ENCODE peak calls at places on chromosome X, in nine cellular contexts. W, U, D, J, V, M, R, A and B are unnamed samples. For H3K36me3, the result is how much of the 10 kb centered on the place peaks cover.

GRCh38 chrX:129779747-129780146 is at the start of gene SASH3:
- DNase-seq in D (no peak), M (no peak), W (peak), A (peak), J (no peak), V (peak), U (no peak), R (peak), B (peak)

GRCh38 chrX:17740137-17741122 is 3.1 kb downstream of the SCML1 start:
- DNase-seq in A (no peak), M (no peak), R (no peak), D (no peak), U (no peak), J (no peak), W (no peak), V (no peak), B (no peak)

GRCh38 chrX:9703406-9703805 is 62.2 kb downstream of the GPR143 start:
- DNase-seq in M (no peak), J (no peak), A (no peak), D (no peak), U (no peak), R (no peak), V (no peak), W (no peak), B (no peak)

GRCh38 chrX:65407157-65407626 is 127.4 kb downstream of the LAS1L start:
- DNase-seq in V (no peak), W (no peak), M (no peak), J (no peak), R (no peak), D (no peak), U (no peak), A (no peak), B (peak)

GRCh38 chrX:13167444-13168207 is 123.2 kb upstream of the FAM9C start:
- DNase-seq in U (peak), V (no peak), M (peak), R (no peak), J (peak), W (no peak), D (peak), A (no peak), B (no peak)

GRCh38 chrX:14916017-14916674 is 42.9 kb downstream of the MOSPD2 start:
- DNase-seq in V (no peak), J (peak), R (no peak), W (no peak), U (no peak), A (no peak), M (peak), D (no peak), B (no peak)

GRCh38 chrX:97685753-97686152 is 802.0 kb downstream of the RPA4 start:
- DNase-seq in M (peak), J (peak), W (no peak), U (no peak), A (no peak), D (peak), V (no peak), R (no peak), B (no peak)

GRCh38 chrX:134520860-134521390 is 61.0 kb downstream of the HPRT1 start:
- DNase-seq in R (no peak), W (no peak), M (peak), D (peak), A (no peak), J (peak), U (no peak), V (no peak), B (no peak)

GRCh38 chrX:79452879-79453278 is 85.7 kb upstream of the ITM2A start:
- DNase-seq in V (no peak), W (no peak), R (peak), M (no peak), U (no peak), J (no peak), D (no peak), A (no peak), B (no peak)

DNA sequence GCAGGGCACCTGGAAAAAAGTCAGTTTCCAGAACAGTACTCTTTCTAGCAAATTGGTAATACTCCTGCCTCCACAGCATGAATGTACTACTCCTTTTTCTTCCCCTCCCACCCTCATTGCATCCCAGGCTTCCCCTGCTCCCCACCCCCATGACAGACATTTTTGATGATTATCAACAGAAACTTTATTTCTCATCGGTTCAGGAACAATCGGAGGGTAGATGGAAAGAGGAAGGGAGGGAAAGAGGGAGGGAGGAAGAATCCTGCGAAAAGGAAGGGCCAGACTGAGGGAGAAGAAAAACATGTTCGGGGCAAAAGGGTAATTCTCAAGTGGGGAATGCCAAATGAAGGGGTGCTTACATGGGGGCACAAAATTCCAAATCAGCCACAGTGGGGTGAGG is 705 bp upstream of the CXorf65 start:
- DNase-seq in J (no peak), D (no peak), R (no peak), U (no peak), W (no peak), V (no peak), M (no peak), A (no peak), B (no peak)
- H3K4me3 ChIP-seq in J (no peak), D (no peak), R (no peak), U (no peak), W (no peak), V (no peak), M (no peak), A (no peak), B (no peak)

GRCh38 chrX:47637546-47638195 is 7.9 kb upstream of the CFP start:
- DNase-seq in D (no peak), J (no peak), V (peak), W (peak), A (peak), U (no peak), R (no peak), M (peak), B (peak)
- TF ChIP-seq CTCF in D (no peak), J (no peak), V (no peak), W (no peak), A (peak), U (no peak), R (no peak), M (no peak), B (no peak)

DNA sequence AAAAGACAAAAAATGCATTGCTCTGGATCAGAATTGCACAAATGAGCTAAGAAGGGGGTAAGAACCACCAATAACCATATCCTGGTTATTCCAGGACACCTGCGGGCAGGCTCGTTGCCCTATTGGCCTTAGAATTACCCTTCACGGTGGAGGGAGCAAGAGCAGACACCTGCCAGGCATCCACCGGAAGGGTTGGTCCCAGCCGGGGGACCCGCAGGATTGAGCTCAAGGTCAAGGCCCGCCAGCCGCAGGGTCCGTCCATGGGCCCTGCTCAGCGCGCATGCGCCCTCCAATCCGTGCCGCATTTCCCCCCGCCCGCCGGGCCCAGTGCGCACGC is 575 bp downstream of the SLC25A6 start:
- DNase-seq in V (no peak), R (peak), M (no peak), J (no peak), D (peak), W (no peak), A (no peak), U (no peak), B (no peak)
- H3K36me3 ChIP-seq in V (under half), R (under half), M (under half), J (under half), D (under half), W (half or more), A (under half), U (under half), B (half or more)

DNA sequence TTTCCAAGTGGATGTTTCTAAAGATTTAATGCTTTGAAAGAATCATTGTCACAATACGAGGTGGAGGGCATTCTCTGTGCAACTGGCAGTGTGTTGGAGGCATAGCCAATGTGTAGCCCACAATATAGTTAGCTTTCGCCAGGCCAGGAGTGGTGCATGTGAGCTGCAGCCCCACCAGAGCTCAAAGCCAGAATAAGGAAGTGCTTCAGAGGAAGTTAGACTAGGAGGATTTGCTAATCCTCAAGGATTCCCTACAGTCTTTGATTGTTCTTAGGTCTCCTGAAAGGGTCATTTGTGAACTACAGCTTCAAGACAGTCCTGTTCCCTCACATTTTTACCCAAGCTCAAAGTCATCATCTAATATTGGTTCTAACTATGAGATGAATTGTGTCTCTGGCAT is 16.4 kb downstream of the TRPC5OS start:
- DNase-seq in M (no peak), R (no peak), U (no peak), A (no peak), D (no peak), J (no peak), V (no peak), W (no peak), B (no peak)
- H3K4me3 ChIP-seq in M (no peak), R (no peak), U (no peak), A (no peak), D (no peak), J (no peak), V (no peak), W (no peak), B (no peak)

DNA sequence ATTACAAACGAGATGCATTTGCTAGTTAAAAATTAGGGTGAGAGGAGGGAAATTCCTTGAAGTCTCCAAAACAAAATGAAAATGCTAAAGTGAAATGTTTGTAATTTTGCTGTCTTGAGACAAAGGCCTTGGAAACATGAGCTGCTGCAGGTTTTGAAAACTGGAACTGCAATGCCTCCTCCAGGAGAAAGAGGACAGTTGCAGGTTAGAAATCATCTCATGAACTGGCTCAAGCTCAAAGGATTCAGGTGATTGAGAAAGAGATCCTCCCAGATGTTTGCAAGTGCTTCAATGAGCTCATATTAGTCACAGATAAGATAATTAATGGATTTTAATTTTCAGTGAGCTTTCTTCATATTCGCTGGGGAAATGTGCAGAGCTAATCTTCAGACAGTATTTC is 32.4 kb downstream of the SMPX start:
- DNase-seq in D (peak), W (no peak), U (no peak), V (no peak), A (no peak), J (peak), R (no peak), M (no peak), B (no peak)
- TF ChIP-seq CTCF in D (peak), W (peak), U (no peak), V (peak), A (no peak), J (peak), R (peak), M (no peak), B (no peak)

GRCh38 chrX:53594354-53594753 is 92.2 kb downstream of the HUWE1 start:
- DNase-seq in V (no peak), R (no peak), M (peak), D (no peak), A (no peak), U (no peak), J (peak), W (no peak), B (no peak)

GRCh38 chrX:53599781-53600396 is 86.6 kb downstream of the HUWE1 start:
- DNase-seq in W (no peak), U (no peak), V (no peak), M (no peak), R (no peak), D (no peak), A (no peak), J (no peak), B (no peak)

GRCh38 chrX:53598169-53598568 is 88.3 kb downstream of the HUWE1 start:
- DNase-seq in D (no peak), A (no peak), W (no peak), U (no peak), V (no peak), M (no peak), J (no peak), R (no peak), B (no peak)

GRCh38 chrX:53595266-53595810 is 91.2 kb downstream of the HUWE1 start:
- DNase-seq in M (no peak), D (no peak), R (no peak), W (no peak), U (no peak), J (no peak), A (no peak), V (no peak), B (no peak)
- H3K36me3 ChIP-seq in M (under half), D (under half), R (under half), W (half or more), U (under half), J (under half), A (half or more), V (half or more), B (under half)

GRCh38 chrX:111090458-111090857 is 5.5 kb upstream of the PAK3 start:
- DNase-seq in A (no peak), W (no peak), J (no peak), M (no peak), U (no peak), R (no peak), V (no peak), D (peak), B (no peak)
- H3K4me3 ChIP-seq in A (no peak), W (no peak), J (no peak), M (no peak), U (no peak), R (no peak), V (no peak), D (no peak), B (no peak)

GRCh38 chrX:107935200-107935599 is 47.0 kb downstream of the TEX13B start:
- DNase-seq in M (peak), U (no peak), D (no peak), R (no peak), V (no peak), A (no peak), W (no peak), J (peak), B (no peak)

GRCh38 chrX:107936434-107936730 is 45.8 kb downstream of the TEX13B start:
- DNase-seq in D (no peak), V (no peak), M (no peak), U (no peak), W (no peak), J (no peak), R (no peak), A (no peak), B (no peak)

GRCh38 chrX:107935664-107936433 is 46.3 kb downstream of the TEX13B start:
- DNase-seq in J (no peak), U (no peak), V (no peak), D (no peak), W (no peak), A (no peak), M (peak), R (no peak), B (no peak)

GRCh38 chrX:107940095-107940494 is 42.1 kb downstream of the TEX13B start:
- DNase-seq in W (no peak), J (no peak), A (no peak), V (no peak), M (no peak), R (no peak), D (no peak), U (no peak), B (no peak)

GRCh38 chrX:107934262-107934661 is 47.9 kb downstream of the TEX13B start:
- DNase-seq in W (no peak), V (no peak), D (no peak), M (no peak), J (no peak), U (no peak), R (no peak), A (no peak), B (no peak)
- TF ChIP-seq CTCF in W (no peak), V (no peak), D (no peak), M (no peak), J (no peak), U (no peak), R (no peak), A (no peak), B (no peak)

GRCh38 chrX:48902776-48903175 is 5.0 kb downstream of the PQBP1 start:
- DNase-seq in M (no peak), V (no peak), U (no peak), W (no peak), D (no peak), J (no peak), R (no peak), A (no peak), B (no peak)
- H3K36me3 ChIP-seq in M (under half), V (half or more), U (under half), W (under half), D (under half), J (under half), R (under half), A (under half), B (under half)